ENCODE peak calls at places on chromosomes 7 and 10, in four cellular contexts. One of them, this sample, is unnamed.
A peak's percentile ranks its signal among the peaks of the same experiment; 100 is the strongest.

GRCh38 chr7:155799514-155799913 is 12.7 kb downstream of the SHH start:
- DNase-seq in activated naive CD4-positive, alpha-beta T cell treated with Interleukin-2 at 50 U/mL for 16 hours: no peak
- DNase-seq in fibroblast of lung: peak; percentile 36
- DNase-seq in amygdala: no peak
- DNase-seq in this sample: no peak

GRCh38 chr7:139853576-139854511 is 24.8 kb downstream of the TBXAS1 start:
- DNase-seq in activated naive CD4-positive, alpha-beta T cell treated with Interleukin-2 at 50 U/mL for 16 hours: no peak
- DNase-seq in fibroblast of lung: peak; percentile 90
- DNase-seq in amygdala: no peak
- DNase-seq in this sample: peak; percentile 96

GRCh38 chr7:116955801-116956514 is 2.7 kb downstream of the ST7 start:
- DNase-seq in activated naive CD4-positive, alpha-beta T cell treated with Interleukin-2 at 50 U/mL for 16 hours: no peak
- DNase-seq in fibroblast of lung: peak; percentile 59
- DNase-seq in amygdala: no peak
- DNase-seq in this sample: peak; percentile 21

GRCh38 chr10:108629843-108630242 is 1293.5 kb downstream of the XPNPEP1 start:
- DNase-seq in activated naive CD4-positive, alpha-beta T cell treated with Interleukin-2 at 50 U/mL for 16 hours: no peak
- DNase-seq in fibroblast of lung: no peak
- DNase-seq in amygdala: no peak
- DNase-seq in this sample: peak; percentile 38

GRCh38 chr7:139422126-139422525 is 61.3 kb downstream of the KLRG2 start:
- DNase-seq in activated naive CD4-positive, alpha-beta T cell treated with Interleukin-2 at 50 U/mL for 16 hours: no peak
- DNase-seq in fibroblast of lung: peak; percentile 12
- DNase-seq in amygdala: no peak
- DNase-seq in this sample: peak; percentile 77

GRCh38 chr7:2634265-2635145 is 2.7 kb downstream of the TTYH3 start:
- DNase-seq in activated naive CD4-positive, alpha-beta T cell treated with Interleukin-2 at 50 U/mL for 16 hours: no peak
- DNase-seq in fibroblast of lung: no peak
- DNase-seq in amygdala: no peak
- DNase-seq in this sample: no peak

GRCh38 chr10:101464518-101465085 is 110.6 kb downstream of the BTRC start:
- DNase-seq in activated naive CD4-positive, alpha-beta T cell treated with Interleukin-2 at 50 U/mL for 16 hours: no peak
- DNase-seq in fibroblast of lung: no peak
- DNase-seq in amygdala: no peak
- DNase-seq in this sample: no peak

GRCh38 chr7:27346531-27347260 is 104.1 kb downstream of the EVX1 start:
- DNase-seq in activated naive CD4-positive, alpha-beta T cell treated with Interleukin-2 at 50 U/mL for 16 hours: no peak
- DNase-seq in fibroblast of lung: peak; percentile 80
- DNase-seq in amygdala: no peak
- DNase-seq in this sample: peak; percentile 84

GRCh38 chr10:132577350-132578005 is 39.9 kb downstream of the INPP5A start:
- DNase-seq in activated naive CD4-positive, alpha-beta T cell treated with Interleukin-2 at 50 U/mL for 16 hours: no peak
- DNase-seq in fibroblast of lung: no peak
- DNase-seq in amygdala: no peak
- DNase-seq in this sample: peak; percentile 22

GRCh38 chr10:70564901-70565351 is 37.6 kb downstream of the PRF1 start:
- DNase-seq in activated naive CD4-positive, alpha-beta T cell treated with Interleukin-2 at 50 U/mL for 16 hours: no peak
- DNase-seq in fibroblast of lung: no peak
- DNase-seq in amygdala: no peak
- DNase-seq in this sample: no peak

GRCh38 chr10:94963901-94964300 is 25.4 kb downstream of the CYP2C9 start:
- DNase-seq in activated naive CD4-positive, alpha-beta T cell treated with Interleukin-2 at 50 U/mL for 16 hours: no peak
- DNase-seq in fibroblast of lung: peak; percentile 12
- DNase-seq in amygdala: no peak
- DNase-seq in this sample: peak; percentile 11

GRCh38 chr10:70619271-70620019 is 16.9 kb upstream of the PRF1 start:
- DNase-seq in activated naive CD4-positive, alpha-beta T cell treated with Interleukin-2 at 50 U/mL for 16 hours: no peak
- DNase-seq in fibroblast of lung: peak; percentile 50
- DNase-seq in amygdala: no peak
- DNase-seq in this sample: peak; percentile 55

GRCh38 chr7:35004531-35005096 is 32.7 kb downstream of the DPY19L1 start:
- DNase-seq in activated naive CD4-positive, alpha-beta T cell treated with Interleukin-2 at 50 U/mL for 16 hours: no peak
- DNase-seq in fibroblast of lung: peak; percentile 7
- DNase-seq in amygdala: no peak
- DNase-seq in this sample: no peak

GRCh38 chr7:138768251-138768650 is 29.5 kb upstream of the TMEM213 start:
- DNase-seq in activated naive CD4-positive, alpha-beta T cell treated with Interleukin-2 at 50 U/mL for 16 hours: no peak
- DNase-seq in fibroblast of lung: no peak
- DNase-seq in amygdala: no peak
- DNase-seq in this sample: no peak

GRCh38 chr10:1256139-1256720 is 200.0 kb downstream of the WDR37 start:
- DNase-seq in activated naive CD4-positive, alpha-beta T cell treated with Interleukin-2 at 50 U/mL for 16 hours: no peak
- DNase-seq in fibroblast of lung: no peak
- DNase-seq in amygdala: no peak
- DNase-seq in this sample: no peak

This sample was measured in fibroblast of villous mesenchyme.